ENCODE peak calls at places on chromosome 14, in five cellular contexts. N is left ventricle myocardium inferior, G is left lung, Y is lower lobe of right lung, U is Peyer's patch. R is an unnamed sample.
A peak's percentile ranks its signal among the peaks of the same experiment; 100 is the strongest.

GRCh38 chr14:31336646-31337045 is 83.7 kb downstream of the HEATR5A start:
- DNase-seq in N (no peak), G (no peak), Y (no peak), U (no peak), R (no peak)

GRCh38 chr14:95318870-95319311 is 817 bp downstream of the CLMN start:
- DNase-seq in N (no peak), G (peak; percentile 47), Y (peak; percentile 54), U (no peak), R (no peak)

GRCh38 chr14:92487513-92488133 is 26.0 kb upstream of the RIN3 start:
- DNase-seq in N (no peak), G (no peak), Y (no peak), U (no peak), R (no peak)

GRCh38 chr14:94650806-94651805 is 38.9 kb downstream of the SERPINA3 start:
- DNase-seq in N (no peak), G (no peak), Y (no peak), U (no peak), R (no peak)

GRCh38 chr14:70856851-70857498 is 47.7 kb upstream of the MAP3K9 start:
- DNase-seq in N (no peak), G (no peak), Y (no peak), U (no peak), R (no peak)

GRCh38 chr14:100802766-100803693 is 22.9 kb upstream of the MEG3 start:
- DNase-seq in N (no peak), G (no peak), Y (no peak), U (no peak), R (no peak)

GRCh38 chr14:68970736-68971135 is 8.4 kb downstream of the ACTN1 start:
- DNase-seq in N (no peak), G (no peak), Y (no peak), U (no peak), R (no peak)

GRCh38 chr14:35818346-35819115 is 7.6 kb upstream of the BRMS1L start:
- DNase-seq in N (no peak), G (no peak), Y (no peak), U (no peak), R (no peak)

GRCh38 chr14:77120771-77121743 is 20.5 kb downstream of the ZDHHC22 start:
- DNase-seq in N (no peak), G (no peak), Y (no peak), U (peak; percentile 84), R (peak; percentile 36)

GRCh38 chr14:61860294-61860918 is 98.2 kb downstream of the SNAPC1 start:
- DNase-seq in N (peak; percentile 36), G (peak; percentile 47), Y (no peak), U (peak; percentile 88), R (no peak)

GRCh38 chr14:81005540-81006228 is 50.3 kb downstream of the TSHR start:
- DNase-seq in N (no peak), G (no peak), Y (no peak), U (no peak), R (no peak)

GRCh38 chr14:80996049-80996901 is 40.9 kb downstream of the TSHR start:
- DNase-seq in N (no peak), G (no peak), Y (no peak), U (peak; percentile 60), R (no peak)

GRCh38 chr14:81004575-81004974 is 49.2 kb downstream of the TSHR start:
- DNase-seq in N (no peak), G (no peak), Y (no peak), U (no peak), R (no peak)

GRCh38 chr14:81001447-81001846 is 46.0 kb downstream of the TSHR start:
- DNase-seq in N (no peak), G (no peak), Y (no peak), U (no peak), R (no peak)
- TF ChIP-seq CTCF in N (no peak), G (no peak), Y (no peak), U (no peak), R (no peak)

DNA sequence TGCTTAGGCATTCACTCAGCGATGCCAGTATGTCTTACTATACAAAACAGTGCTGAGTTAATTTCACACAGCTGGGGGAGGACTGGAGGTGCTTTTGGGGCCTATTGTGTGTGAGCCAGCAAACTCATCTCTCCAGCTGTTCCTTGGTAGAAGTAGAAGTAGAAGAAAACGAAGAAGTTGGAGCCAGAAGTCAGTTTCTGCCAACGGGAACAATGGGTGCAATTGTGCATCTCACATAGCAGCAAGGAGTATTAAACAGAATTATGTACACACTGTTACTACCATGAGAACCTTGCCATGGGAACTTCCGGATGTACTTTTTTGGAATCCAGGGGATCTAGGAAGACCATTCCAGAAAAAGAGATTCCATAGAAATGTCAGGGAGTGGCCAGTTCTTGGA is 88.6 kb downstream of the VCPKMT start:
- DNase-seq in N (no peak), G (no peak), Y (no peak), U (no peak), R (no peak)
- H3K27ac ChIP-seq in N (no peak overlapping the region), G (no peak overlapping the region), Y (no peak overlapping the region), U (no peak overlapping the region), R (no peak overlapping the region)

DNA sequence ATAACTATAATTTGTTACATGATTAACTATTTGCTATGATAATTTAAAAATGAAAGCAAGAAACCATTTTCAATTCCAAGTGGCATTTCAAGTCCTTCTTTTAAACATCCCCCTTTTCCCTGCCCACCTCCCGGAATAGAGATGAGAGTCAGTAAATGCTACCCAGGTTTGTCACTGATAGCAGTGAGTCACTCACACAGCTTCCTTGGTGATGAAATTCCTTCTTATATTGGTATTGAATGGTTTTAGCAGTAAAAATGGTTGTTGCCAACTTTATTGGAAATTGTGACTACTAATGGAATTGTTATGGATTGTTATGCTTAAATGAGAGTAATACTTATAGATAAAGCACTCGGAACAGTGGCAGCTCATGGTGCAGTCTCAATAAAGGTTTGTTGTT is 90.5 kb downstream of the PPM1A start:
- DNase-seq in N (no peak), G (no peak), Y (no peak), U (no peak), R (no peak)
- H3K4me3 ChIP-seq in N (no peak overlapping the region), G (no peak overlapping the region), Y (no peak overlapping the region), U (no peak overlapping the region), R (no peak overlapping the region)

DNA sequence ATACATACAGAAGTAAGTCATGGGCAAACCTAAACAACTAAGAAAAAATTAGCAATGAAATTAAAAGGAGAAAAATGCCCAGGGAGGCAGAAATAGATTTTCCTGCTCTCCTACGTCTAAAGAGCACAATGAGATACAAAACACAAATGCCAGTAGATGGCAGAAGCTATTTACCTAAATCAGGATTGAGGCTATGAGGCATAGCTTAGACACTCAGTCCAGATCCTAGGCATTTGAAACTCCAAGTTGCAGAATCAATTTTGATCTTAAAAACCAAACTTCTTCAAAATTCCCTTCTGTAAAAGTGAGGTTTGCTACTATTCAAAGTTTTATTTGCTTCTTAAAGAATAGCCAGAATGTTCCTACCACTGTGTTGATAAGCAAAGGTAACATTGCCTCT is 368.6 kb downstream of the DAD1 start:
- DNase-seq in N (no peak), G (no peak), Y (no peak), U (no peak), R (no peak)
- TF ChIP-seq CTCF in N (peak; percentile 32), G (no peak), Y (no peak), U (no peak), R (no peak)